ENCODE peak calls at places on chromosomes 16 and 17, in four cellular contexts. One of them, this sample, is unnamed. For H3K4me1, the result is how much of the 10 kb centered on the place peaks cover.

GRCh38 chr16:56192644-56192960 is 1.3 kb downstream of the GNAO1 start:
- DNase-seq in Peyer's patch: no peak
- DNase-seq in stomach: no peak
- DNase-seq in tibial nerve: no peak
- DNase-seq in this sample: no peak

GRCh38 chr16:25107466-25107792 is 4.1 kb upstream of the LCMT1 start:
- DNase-seq in Peyer's patch: no peak
- DNase-seq in stomach: no peak
- DNase-seq in tibial nerve: no peak
- DNase-seq in this sample: peak

GRCh38 chr16:66099261-66099660 is 267.2 kb upstream of the CDH5 start:
- DNase-seq in Peyer's patch: no peak
- DNase-seq in stomach: no peak
- DNase-seq in tibial nerve: no peak
- DNase-seq in this sample: no peak

GRCh38 chr16:27650073-27650701 is 100.2 kb downstream of the KATNIP start:
- DNase-seq in Peyer's patch: peak
- DNase-seq in stomach: no peak
- DNase-seq in tibial nerve: no peak
- DNase-seq in this sample: no peak

GRCh38 chr16:1642148-1642547 is 30.0 kb downstream of the CRAMP1 start:
- DNase-seq in Peyer's patch: no peak
- DNase-seq in stomach: no peak
- DNase-seq in tibial nerve: no peak
- DNase-seq in this sample: no peak

GRCh38 chr17:74546586-74546985 is 671 bp upstream of the CD300C start:
- DNase-seq in Peyer's patch: peak
- DNase-seq in stomach: no peak
- DNase-seq in tibial nerve: no peak
- DNase-seq in this sample: no peak

GRCh38 chr17:33868899-33869298 is 386.2 kb upstream of the CCL2 start:
- DNase-seq in Peyer's patch: no peak
- DNase-seq in stomach: no peak
- DNase-seq in tibial nerve: no peak
- DNase-seq in this sample: no peak

GRCh38 chr16:48384305-48384981 is 770 bp downstream of the SIAH1 start:
- DNase-seq in Peyer's patch: peak
- DNase-seq in stomach: peak
- DNase-seq in tibial nerve: no peak
- DNase-seq in this sample: peak

GRCh38 chr17:32936894-32937500 is 9.0 kb downstream of the TMEM98 start:
- DNase-seq in Peyer's patch: peak
- DNase-seq in stomach: peak
- DNase-seq in tibial nerve: peak
- DNase-seq in this sample: peak

GRCh38 chr17:40111221-40112128 is 10.3 kb upstream of the MSL1 start:
- DNase-seq in Peyer's patch: peak
- DNase-seq in stomach: peak
- DNase-seq in tibial nerve: peak
- DNase-seq in this sample: no peak

GRCh38 chr17:40109471-40109824 is 9.1 kb upstream of the NR1D1 start:
- DNase-seq in Peyer's patch: no peak
- DNase-seq in stomach: no peak
- DNase-seq in tibial nerve: no peak
- DNase-seq in this sample: no peak

GRCh38 chr17:40112191-40112590 is 9.6 kb upstream of the MSL1 start:
- DNase-seq in Peyer's patch: no peak
- DNase-seq in stomach: no peak
- DNase-seq in tibial nerve: no peak
- DNase-seq in this sample: no peak

GRCh38 chr17:40110026-40110425 is 9.6 kb upstream of the NR1D1 start:
- DNase-seq in Peyer's patch: no peak
- DNase-seq in stomach: no peak
- DNase-seq in tibial nerve: no peak
- DNase-seq in this sample: no peak

GRCh38 chr17:40110457-40110856 is 10.1 kb upstream of the NR1D1 start:
- DNase-seq in Peyer's patch: no peak
- DNase-seq in stomach: no peak
- DNase-seq in tibial nerve: no peak
- DNase-seq in this sample: no peak
- H3K4me1 ChIP-seq in Peyer's patch: half or more
- H3K4me1 ChIP-seq in stomach: half or more
- H3K4me1 ChIP-seq in tibial nerve: half or more
- H3K4me1 ChIP-seq in this sample: half or more

DNA sequence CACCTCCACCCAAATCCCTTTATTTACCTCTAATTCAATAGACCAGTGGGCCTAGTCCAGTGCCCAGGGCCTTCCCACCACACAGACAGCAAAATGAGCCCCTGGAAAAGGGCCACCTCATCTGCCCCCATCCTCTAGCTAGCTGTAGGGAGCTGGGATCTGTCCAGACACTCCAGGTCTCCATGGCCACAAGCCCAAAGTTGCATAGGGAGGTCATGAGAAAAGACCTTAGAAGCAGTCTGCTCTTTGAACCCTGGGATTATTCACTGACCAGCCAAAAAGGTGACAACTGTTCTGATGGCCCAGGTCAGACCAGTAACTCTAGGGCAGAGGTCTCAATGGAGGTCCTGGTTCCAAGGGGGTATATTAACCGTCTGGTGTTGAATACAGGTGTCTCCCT is 2.0 kb downstream of the CUEDC1 start:
- DNase-seq in Peyer's patch: no peak
- DNase-seq in stomach: no peak
- DNase-seq in tibial nerve: no peak
- DNase-seq in this sample: no peak
- H3K4me1 ChIP-seq in Peyer's patch: half or more
- H3K4me1 ChIP-seq in stomach: half or more
- H3K4me1 ChIP-seq in tibial nerve: half or more
- H3K4me1 ChIP-seq in this sample: half or more

DNA sequence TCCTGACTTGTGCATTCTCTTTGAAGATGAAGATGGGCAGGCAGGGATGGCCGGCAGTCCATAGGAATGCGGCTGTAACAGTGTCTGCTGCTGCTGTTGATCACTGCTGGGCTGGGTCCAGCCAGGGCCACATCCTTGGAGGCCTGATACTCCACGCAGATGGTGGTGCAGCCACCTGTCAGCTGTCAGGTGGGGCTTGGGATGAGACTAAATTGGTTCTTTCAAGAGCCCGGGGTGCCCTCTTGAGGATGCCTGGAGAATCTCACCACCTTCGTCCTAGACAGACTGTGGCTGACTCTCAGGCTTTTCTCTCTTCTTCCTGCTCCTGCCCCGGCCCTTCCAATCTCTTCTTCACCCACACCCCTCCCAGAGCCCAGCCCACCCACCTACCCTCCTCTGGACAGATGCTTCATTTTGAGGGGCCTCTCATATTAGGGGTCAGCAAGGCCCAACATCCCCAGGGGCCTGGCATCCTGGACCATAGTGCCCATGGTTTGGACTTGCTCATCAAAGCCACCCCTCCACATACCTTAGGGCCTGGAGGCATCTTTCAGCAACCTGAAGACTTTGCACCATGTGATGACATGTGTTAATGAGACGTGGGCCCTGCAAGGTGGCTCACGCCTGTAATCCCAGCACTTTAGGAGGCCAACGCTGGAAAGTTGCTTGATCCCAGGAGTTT is 19.1 kb downstream of the OSBPL7 start:
- DNase-seq in Peyer's patch: peak
- DNase-seq in stomach: peak
- DNase-seq in tibial nerve: no peak
- DNase-seq in this sample: no peak
- H3K4me1 ChIP-seq in Peyer's patch: under half
- H3K4me1 ChIP-seq in stomach: under half
- H3K4me1 ChIP-seq in tibial nerve: under half
- H3K4me1 ChIP-seq in this sample: under half

GRCh38 chr16:89562027-89562599 is 1.6 kb downstream of the RPL13 start:
- DNase-seq in Peyer's patch: no peak
- DNase-seq in stomach: peak
- DNase-seq in tibial nerve: no peak
- DNase-seq in this sample: no peak
- H3K4me1 ChIP-seq in Peyer's patch: half or more
- H3K4me1 ChIP-seq in stomach: half or more
- H3K4me1 ChIP-seq in tibial nerve: half or more
- H3K4me1 ChIP-seq in this sample: half or more

GRCh38 chr16:31135535-31136286 is at the start of gene PRSS8:
- DNase-seq in Peyer's patch: peak
- DNase-seq in stomach: peak
- DNase-seq in tibial nerve: no peak
- DNase-seq in this sample: peak

GRCh38 chr16:31142109-31143035 is 6.8 kb upstream of the PRSS8 start:
- DNase-seq in Peyer's patch: peak
- DNase-seq in stomach: peak
- DNase-seq in tibial nerve: peak
- DNase-seq in this sample: peak

GRCh38 chr16:31136287-31136662 is 748 bp upstream of the PRSS8 start:
- DNase-seq in Peyer's patch: no peak
- DNase-seq in stomach: no peak
- DNase-seq in tibial nerve: no peak
- DNase-seq in this sample: peak

GRCh38 chr16:31141489-31142108 is 6.1 kb upstream of the PRSS8 start:
- DNase-seq in Peyer's patch: peak
- DNase-seq in stomach: no peak
- DNase-seq in tibial nerve: no peak
- DNase-seq in this sample: no peak

GRCh38 chr16:31138621-31139578 is 3.4 kb upstream of the PRSS8 start:
- DNase-seq in Peyer's patch: peak
- DNase-seq in stomach: peak
- DNase-seq in tibial nerve: no peak
- DNase-seq in this sample: peak
- H3K4me1 ChIP-seq in Peyer's patch: under half
- H3K4me1 ChIP-seq in stomach: under half
- H3K4me1 ChIP-seq in tibial nerve: under half
- H3K4me1 ChIP-seq in this sample: half or more

DNA sequence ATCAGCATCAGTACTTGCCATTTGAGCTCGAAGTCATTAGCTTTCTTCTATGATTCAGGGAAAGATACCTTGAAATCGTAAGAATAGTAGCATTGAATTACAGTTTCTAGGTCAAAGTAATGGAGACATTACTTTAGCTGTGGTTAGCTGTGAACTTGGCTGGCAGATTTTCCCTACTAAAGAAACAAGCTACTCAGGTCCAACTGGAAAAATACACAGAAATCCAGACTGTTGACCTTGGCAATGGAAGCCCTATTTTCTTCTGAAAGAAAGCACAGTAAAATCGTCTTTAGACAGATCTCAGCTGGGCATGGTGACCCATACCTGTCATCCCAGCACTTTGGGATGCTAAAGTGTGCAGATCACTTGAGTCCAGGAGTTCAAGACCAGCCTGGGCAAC is 13.4 kb upstream of the DNAJA2 start:
- DNase-seq in Peyer's patch: no peak
- DNase-seq in stomach: no peak
- DNase-seq in tibial nerve: no peak
- DNase-seq in this sample: no peak
- H3K4me1 ChIP-seq in Peyer's patch: under half
- H3K4me1 ChIP-seq in stomach: under half
- H3K4me1 ChIP-seq in tibial nerve: under half
- H3K4me1 ChIP-seq in this sample: under half

GRCh38 chr17:38730526-38731379 is 612 bp downstream of the CISD3 start:
- DNase-seq in Peyer's patch: peak
- DNase-seq in stomach: peak
- DNase-seq in tibial nerve: peak
- DNase-seq in this sample: peak
- H3K4me1 ChIP-seq in Peyer's patch: half or more
- H3K4me1 ChIP-seq in stomach: under half
- H3K4me1 ChIP-seq in tibial nerve: half or more
- H3K4me1 ChIP-seq in this sample: under half

GRCh38 chr16:81380932-81381331 is 63.7 kb upstream of the CMIP start:
- DNase-seq in Peyer's patch: no peak
- DNase-seq in stomach: no peak
- DNase-seq in tibial nerve: no peak
- DNase-seq in this sample: no peak

GRCh38 chr16:81374514-81374913 is 59.8 kb downstream of the GAN start:
- DNase-seq in Peyer's patch: no peak
- DNase-seq in stomach: no peak
- DNase-seq in tibial nerve: no peak
- DNase-seq in this sample: no peak

GRCh38 chr16:81371106-81371505 is 56.3 kb downstream of the GAN start:
- DNase-seq in Peyer's patch: no peak
- DNase-seq in stomach: no peak
- DNase-seq in tibial nerve: no peak
- DNase-seq in this sample: no peak

GRCh38 chr16:81378049-81378448 is 63.3 kb downstream of the GAN start:
- DNase-seq in Peyer's patch: no peak
- DNase-seq in stomach: no peak
- DNase-seq in tibial nerve: no peak
- DNase-seq in this sample: no peak

DNA sequence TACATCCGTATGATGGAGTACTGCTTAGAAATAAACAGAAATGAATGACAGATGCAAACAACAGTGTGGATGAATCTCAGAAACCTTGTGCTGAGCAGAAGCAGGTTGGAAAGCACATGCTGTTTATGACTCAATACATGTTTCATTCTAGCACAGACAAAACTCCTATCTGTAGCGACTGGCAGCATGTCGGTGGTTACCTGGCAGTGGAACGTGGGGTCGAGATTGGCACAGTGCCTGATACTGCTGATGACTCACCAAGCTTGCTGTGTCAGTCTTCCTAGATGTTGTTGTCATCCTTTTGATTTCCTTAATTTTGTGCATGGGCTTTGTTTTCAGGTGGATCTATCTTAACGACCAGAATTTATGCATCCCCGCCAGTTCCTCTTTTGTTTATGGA is 62.1 kb downstream of the GAN start:
- DNase-seq in Peyer's patch: no peak
- DNase-seq in stomach: no peak
- DNase-seq in tibial nerve: no peak
- DNase-seq in this sample: no peak
- H3K4me1 ChIP-seq in Peyer's patch: under half
- H3K4me1 ChIP-seq in stomach: under half
- H3K4me1 ChIP-seq in tibial nerve: under half
- H3K4me1 ChIP-seq in this sample: under half

GRCh38 chr16:57807968-57808528 is 5.8 kb upstream of the KIFC3 start:
- DNase-seq in Peyer's patch: peak
- DNase-seq in stomach: peak
- DNase-seq in tibial nerve: peak
- DNase-seq in this sample: peak

GRCh38 chr16:57809276-57809793 is 7.0 kb upstream of the KIFC3 start:
- DNase-seq in Peyer's patch: no peak
- DNase-seq in stomach: no peak
- DNase-seq in tibial nerve: no peak
- DNase-seq in this sample: no peak

GRCh38 chr16:57808589-57808988 is 6.3 kb upstream of the KIFC3 start:
- DNase-seq in Peyer's patch: no peak
- DNase-seq in stomach: no peak
- DNase-seq in tibial nerve: no peak
- DNase-seq in this sample: no peak

GRCh38 chr16:57810197-57811024 is 8.1 kb upstream of the KIFC3 start:
- DNase-seq in Peyer's patch: peak
- DNase-seq in stomach: peak
- DNase-seq in tibial nerve: peak
- DNase-seq in this sample: peak

GRCh38 chr16:57809843-57810196 is 7.5 kb upstream of the KIFC3 start:
- DNase-seq in Peyer's patch: no peak
- DNase-seq in stomach: no peak
- DNase-seq in tibial nerve: no peak
- DNase-seq in this sample: no peak
- H3K4me1 ChIP-seq in Peyer's patch: under half
- H3K4me1 ChIP-seq in stomach: under half
- H3K4me1 ChIP-seq in tibial nerve: under half
- H3K4me1 ChIP-seq in this sample: under half

GRCh38 chr16:87844374-87844733 is 25.0 kb downstream of the SLC7A5 start:
- DNase-seq in Peyer's patch: no peak
- DNase-seq in stomach: no peak
- DNase-seq in tibial nerve: no peak
- DNase-seq in this sample: no peak
- H3K4me1 ChIP-seq in Peyer's patch: under half
- H3K4me1 ChIP-seq in stomach: under half
- H3K4me1 ChIP-seq in tibial nerve: half or more
- H3K4me1 ChIP-seq in this sample: under half

This sample was measured in left lung.